ENCODE peak calls at places on chromosomes 1 and 21, in seven cellular contexts. O, M, N, L, Y, Q and R are unnamed samples.
A peak's percentile ranks its signal among the peaks of the same experiment; 100 is the strongest.

GRCh38 chr1:116075981-116076380 is 35.2 kb upstream of the MAB21L3 start:
- DNase-seq in Q (no peak), O (no peak), Y (no peak), N (no peak), M (no peak), L (no peak), R (no peak)

GRCh38 chr1:30645807-30646206 is 77.6 kb downstream of the MATN1 start:
- DNase-seq in N (no peak), Y (no peak), L (no peak), O (no peak), Q (no peak), M (peak; percentile 57), R (no peak)

GRCh38 chr1:208899438-208899837 is 655.3 kb upstream of the PLXNA2 start:
- DNase-seq in O (no peak), Q (no peak), N (no peak), Y (no peak), M (no peak), L (no peak), R (no peak)

GRCh38 chr1:15188145-15188544 is 34.6 kb downstream of the TMEM51 start:
- DNase-seq in N (no peak), L (peak; percentile 25), M (no peak), O (no peak), Q (no peak), Y (peak; percentile 55), R (no peak)

GRCh38 chr1:191668525-191668924 is 489.7 kb upstream of the RGS18 start:
- DNase-seq in Y (no peak), N (no peak), O (no peak), M (no peak), Q (no peak), L (no peak), R (no peak)

GRCh38 chr1:45456531-45456930 is 34.4 kb downstream of the TESK2 start:
- DNase-seq in O (no peak), Q (no peak), Y (no peak), M (peak; percentile 12), N (no peak), L (no peak), R (no peak)

GRCh38 chr1:68571499-68571898 is 74.6 kb upstream of the DEPDC1 start:
- DNase-seq in Q (no peak), O (no peak), N (no peak), L (no peak), M (no peak), Y (no peak), R (no peak)

GRCh38 chr1:201113451-201114244 is 1.4 kb upstream of the CACNA1S start:
- DNase-seq in M (no peak), O (no peak), N (no peak), Q (no peak), L (no peak), Y (no peak), R (no peak)

GRCh38 chr1:31428436-31429221 is 15.6 kb downstream of the SERINC2 start:
- DNase-seq in O (no peak), Q (no peak), M (no peak), L (no peak), N (no peak), Y (no peak), R (no peak)

GRCh38 chr1:241677171-241677570 is 25.1 kb downstream of the WDR64 start:
- DNase-seq in M (no peak), L (no peak), N (peak; percentile 54), Y (no peak), O (no peak), Q (no peak), R (no peak)

GRCh38 chr21:41443562-41443961 is 17.5 kb downstream of the MX1 start:
- DNase-seq in N (no peak), L (no peak), M (no peak), Q (no peak), Y (no peak), O (peak; percentile 20), R (no peak)

GRCh38 chr1:230332429-230333088 is 93.6 kb downstream of the PGBD5 start:
- DNase-seq in N (no peak), O (no peak), L (peak; percentile 68), Y (no peak), Q (no peak), M (no peak), R (no peak)

GRCh38 chr1:79197421-79197820 is 190.9 kb upstream of the ADGRL4 start:
- DNase-seq in Y (no peak), L (no peak), O (no peak), M (peak; percentile 38), Q (no peak), N (no peak), R (no peak)

GRCh38 chr1:40699787-40700186 is 8.3 kb downstream of the NFYC start:
- DNase-seq in M (no peak), L (no peak), Y (no peak), N (peak; percentile 51), O (no peak), Q (no peak), R (no peak)

GRCh38 chr1:95040032-95040525 is 32.7 kb downstream of the ALG14 start:
- DNase-seq in Y (no peak), N (no peak), O (no peak), L (no peak), Q (no peak), M (no peak), R (no peak)

GRCh38 chr1:8089535-8090228 is 63.6 kb upstream of the ERRFI1 start:
- DNase-seq in Q (no peak), L (no peak), Y (no peak), O (no peak), M (peak; percentile 66), N (no peak), R (no peak)

GRCh38 chr1:162972768-162973167 is 96.4 kb upstream of the RGS4 start:
- DNase-seq in N (no peak), L (no peak), Q (no peak), O (no peak), M (no peak), Y (no peak), R (no peak)

GRCh38 chr1:60670313-60670712 is 412.0 kb upstream of the NFIA start:
- DNase-seq in L (no peak), O (no peak), M (no peak), N (no peak), Q (no peak), Y (no peak), R (no peak)

GRCh38 chr1:174160109-174160473 is 771 bp downstream of the RABGAP1L start:
- DNase-seq in Y (peak; percentile 70), O (peak; percentile 66), N (peak; percentile 31), L (peak; percentile 39), M (peak; percentile 39), Q (peak; percentile 20), R (no peak)

GRCh38 chr1:243496173-243496553 is 240.3 kb downstream of the SDCCAG8 start:
- DNase-seq in Y (no peak), Q (peak; percentile 24), L (peak; percentile 40), M (no peak), O (no peak), N (no peak), R (no peak)

GRCh38 chr21:27406297-27407009 is 439.6 kb upstream of the ADAMTS5 start:
- DNase-seq in Q (no peak), L (no peak), Y (no peak), O (no peak), M (peak; percentile 79), N (no peak), R (no peak)

GRCh38 chr1:35033346-35033745 is 1.6 kb upstream of the ZMYM6 start:
- DNase-seq in M (no peak), N (no peak), O (no peak), L (no peak), Q (no peak), Y (no peak), R (no peak)

GRCh38 chr21:32946654-32947053 is 79.1 kb upstream of the OLIG2 start:
- DNase-seq in L (no peak), N (no peak), O (no peak), Y (no peak), M (peak; percentile 1), Q (no peak), R (no peak)

GRCh38 chr1:206590025-206590834 is 22.0 kb downstream of the EIF2D start:
- DNase-seq in Q (peak; percentile 34), O (no peak), N (peak; percentile 40), L (no peak), Y (no peak), M (peak; percentile 80), R (no peak)

GRCh38 chr1:167533851-167534300 is 15.5 kb upstream of the CD247 start:
- DNase-seq in N (peak; percentile 76), Y (peak; percentile 75), M (peak; percentile 50), O (peak; percentile 76), Q (peak; percentile 86), L (peak; percentile 82), R (peak; percentile 65)

GRCh38 chr1:244826712-244827111 is 8.7 kb upstream of the COX20 start:
- DNase-seq in M (no peak), L (no peak), N (no peak), O (no peak), Y (no peak), Q (no peak), R (no peak)

GRCh38 chr1:156497743-156498446 is 2.7 kb downstream of the MEF2D start:
- DNase-seq in L (no peak), O (no peak), M (no peak), Y (peak; percentile 54), N (no peak), Q (no peak), R (no peak)

GRCh38 chr1:203448521-203449061 is 27.0 kb upstream of the PRELP start:
- DNase-seq in N (no peak), Q (no peak), L (peak; percentile 53), O (no peak), Y (peak; percentile 10), M (no peak), R (no peak)
- TF ChIP-seq CTCF in N (no peak), Q (no peak), L (no peak), O (no peak), Y (no peak), M (no peak), R (no peak)

DNA sequence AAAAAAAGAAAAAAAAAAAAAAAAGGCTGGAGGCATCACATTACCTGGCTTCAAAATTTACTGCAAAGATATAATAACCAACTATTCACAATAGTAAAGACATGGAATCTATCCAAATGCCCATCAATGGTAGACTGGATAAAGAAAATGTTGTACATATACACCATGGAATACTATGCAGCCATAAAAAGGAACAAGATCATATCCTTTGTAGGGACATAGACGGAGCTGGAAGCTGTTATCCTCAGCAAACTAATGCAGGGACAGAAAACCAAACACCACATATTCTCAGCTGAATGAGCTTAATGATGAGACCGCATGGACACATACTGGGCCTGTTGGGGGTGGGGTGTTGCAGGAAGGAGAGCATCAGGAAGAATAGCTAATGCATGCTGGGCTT is 330.5 kb downstream of the SRGAP2C start:
- DNase-seq in L (no peak), Q (no peak), M (no peak), O (no peak), N (no peak), Y (no peak), R (no peak)
- TF ChIP-seq CTCF in L (no peak), Q (no peak), M (no peak), O (no peak), N (no peak), Y (no peak), R (no peak)

GRCh38 chr1:213061263-213061662 is 10.2 kb downstream of the RPS6KC1 start:
- DNase-seq in M (no peak), N (no peak), L (no peak), Y (no peak), O (no peak), Q (no peak), R (no peak)
- TF ChIP-seq CTCF in M (no peak), N (no peak), L (no peak), Y (no peak), O (no peak), Q (no peak), R (no peak)

DNA sequence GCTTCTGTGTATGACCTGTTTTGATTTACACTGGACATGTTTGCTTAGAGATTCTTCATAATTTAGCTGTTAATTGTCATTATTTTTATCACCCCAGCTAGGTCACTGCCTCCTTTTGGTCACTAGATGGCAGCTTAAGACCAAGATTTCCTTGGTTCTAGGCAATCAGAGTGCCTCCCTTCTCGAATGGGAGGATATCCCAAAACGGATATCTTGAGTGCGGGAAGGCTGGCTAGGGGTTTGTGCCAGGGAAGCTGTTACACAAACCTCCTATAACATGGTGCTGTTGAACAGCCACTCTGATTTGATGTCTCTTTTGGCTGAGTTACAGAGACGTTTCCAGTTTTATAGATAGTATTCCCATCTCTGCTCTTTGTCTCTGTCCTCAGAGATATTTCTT is 283.5 kb downstream of the S1PR1 start:
- DNase-seq in M (peak; percentile 26), Y (peak; percentile 8), L (peak; percentile 29), Q (peak; percentile 39), O (no peak), N (peak; percentile 33), R (no peak)
- TF ChIP-seq CTCF in M (peak; percentile 68), Y (peak; percentile 43), L (peak; percentile 85), Q (peak; percentile 60), O (peak; percentile 30), N (peak; percentile 76), R (peak; percentile 75)